ENCODE peak calls at places on chromosome 2, in four cellular contexts. R is tibial artery, B is mucosa of descending colon, P is IMR-90. O is an unnamed sample. For H3K4me1, the result is how much of the 10 kb centered on the place peaks cover.

GRCh38 chr2:32291746-32292145 is 14.0 kb downstream of the YIPF4 start:
- DNase-seq in R (no peak), B (no peak), P (no peak), O (no peak)

GRCh38 chr2:98771771-98772521 is 41.0 kb upstream of the MGAT4A start:
- DNase-seq in R (no peak), B (no peak), P (no peak), O (no peak)

GRCh38 chr2:126855606-126856005 is 43.1 kb upstream of the TEX51 start:
- DNase-seq in R (no peak), B (no peak), P (no peak), O (no peak)

GRCh38 chr2:857937-858336 is 92.7 kb upstream of the SNTG2 start:
- DNase-seq in R (no peak), B (no peak), P (no peak), O (no peak)

GRCh38 chr2:231521-232185 is 32.2 kb downstream of the SH3YL1 start:
- DNase-seq in R (no peak), B (no peak), P (no peak), O (no peak)

GRCh38 chr2:10269711-10270610 is 32.7 kb upstream of the HPCAL1 start:
- DNase-seq in R (no peak), B (peak), P (no peak), O (no peak)

GRCh38 chr2:83696838-83697237 is 762.2 kb downstream of the SUCLG1 start:
- DNase-seq in R (no peak), B (no peak), P (no peak), O (no peak)

GRCh38 chr2:98907385-98907784 is 28.6 kb downstream of the CRACDL start:
- DNase-seq in R (no peak), B (no peak), P (no peak), O (no peak)

GRCh38 chr2:54009549-54009948 is 38.8 kb upstream of the PSME4 start:
- DNase-seq in R (no peak), B (no peak), P (no peak), O (no peak)

GRCh38 chr2:64640153-64641044 is 13.3 kb downstream of the SERTAD2 start:
- DNase-seq in R (no peak), B (no peak), P (peak), O (no peak)

GRCh38 chr2:58870704-58871103 is 629.6 kb upstream of the FANCL start:
- DNase-seq in R (no peak), B (no peak), P (peak), O (no peak)

GRCh38 chr2:165161510-165161909 is 42.3 kb downstream of the SCN3A start:
- DNase-seq in R (no peak), B (no peak), P (peak), O (no peak)

GRCh38 chr2:221097568-221097915 is 474.6 kb downstream of the EPHA4 start:
- DNase-seq in R (no peak), B (no peak), P (peak), O (no peak)

GRCh38 chr2:103161456-103162289 is 399.8 kb downstream of the TMEM182 start:
- DNase-seq in R (peak), B (no peak), P (peak), O (no peak)

GRCh38 chr2:153479527-153479926 is 965 bp upstream of the RPRM start:
- DNase-seq in R (no peak), B (no peak), P (no peak), O (no peak)

GRCh38 chr2:239222346-239223028 is 178.3 kb downstream of the HDAC4 start:
- DNase-seq in R (no peak), B (no peak), P (peak), O (no peak)

GRCh38 chr2:95297639-95298395 is 670 bp downstream of the KCNIP3 start:
- DNase-seq in R (no peak), B (no peak), P (no peak), O (no peak)

GRCh38 chr2:77552956-77553355 is 30.8 kb upstream of the LRRTM4 start:
- DNase-seq in R (no peak), B (no peak), P (no peak), O (no peak)

GRCh38 chr2:31334311-31335026 is 80.1 kb downstream of the XDH start:
- DNase-seq in R (no peak), B (no peak), P (peak), O (no peak)

GRCh38 chr2:97845818-97846217 is 132.4 kb downstream of the ZAP70 start:
- DNase-seq in R (no peak), B (no peak), P (no peak), O (no peak)

GRCh38 chr2:142885543-142885942 is 8.1 kb downstream of the KYNU start:
- DNase-seq in R (no peak), B (no peak), P (no peak), O (no peak)

GRCh38 chr2:5467506-5467905 is 224.7 kb upstream of the SOX11 start:
- DNase-seq in R (no peak), B (no peak), P (no peak), O (no peak)

GRCh38 chr2:206020151-206020550 is 65.8 kb downstream of the INO80D start:
- DNase-seq in R (no peak), B (no peak), P (no peak), O (no peak)

GRCh38 chr2:215410932-215411285 is 25.0 kb downstream of the FN1 start:
- DNase-seq in R (no peak), B (no peak), P (peak), O (no peak)

GRCh38 chr2:219087848-219088247 is 27.1 kb upstream of the IHH start:
- DNase-seq in R (no peak), B (no peak), P (peak), O (no peak)
- H3K4me1 ChIP-seq in R (under half), B (under half), P (under half), O (under half)

GRCh38 chr2:73992036-73992435 is 7.3 kb downstream of the TET3 start:
- DNase-seq in R (no peak), B (no peak), P (no peak), O (no peak)
- H3K4me1 ChIP-seq in R (under half), B (under half), P (under half), O (under half)

GRCh38 chr2:84904717-84905174 is 710 bp upstream of the TMSB10 start:
- DNase-seq in R (peak), B (peak), P (peak), O (peak)
- H3K4me1 ChIP-seq in R (under half), B (under half), P (under half), O (under half)

GRCh38 chr2:121429927-121430511 is 100.7 kb upstream of the RNU4ATAC start:
- DNase-seq in R (no peak), B (no peak), P (no peak), O (no peak)
- H3K4me1 ChIP-seq in R (under half), B (under half), P (under half), O (under half)

DNA sequence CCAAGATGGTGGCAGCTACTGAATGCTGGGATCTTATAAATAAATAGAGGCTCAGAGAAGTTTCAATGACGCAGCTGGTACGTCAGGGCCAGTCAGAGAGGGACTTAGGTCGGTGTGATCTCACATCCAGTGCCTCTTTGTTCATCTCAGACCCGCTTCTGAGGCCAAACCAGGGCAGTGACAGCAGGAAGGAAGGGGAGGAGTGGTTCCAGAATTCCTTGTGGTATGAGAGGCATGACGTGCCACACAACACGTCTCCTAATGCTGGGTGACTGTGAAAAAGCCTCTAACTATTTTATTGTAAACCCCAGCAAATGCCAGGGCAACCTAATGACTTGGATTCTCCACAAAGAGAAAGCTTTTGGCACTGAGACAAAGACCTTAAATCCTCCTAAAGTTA is 423.3 kb downstream of the LPIN1 start:
- DNase-seq in R (peak), B (no peak), P (peak), O (peak)
- H3K4me1 ChIP-seq in R (under half), B (under half), P (under half), O (under half)

O was measured in psoas muscle.